ENCODE peak calls at places on chromosomes 12 and 14, in eight cellular contexts. One of them, this sample, is unnamed.

GRCh38 chr12:10241781-10242180 is 29.1 kb downstream of the GABARAPL1 start:
- DNase-seq in GM23338: peak
- DNase-seq in OCI-LY7: no peak
- DNase-seq in GM23248: no peak
- DNase-seq in neural progenitor cell: no peak
- DNase-seq in PC-3: no peak
- DNase-seq in MM.1S: no peak
- DNase-seq in hepatocyte: no peak
- DNase-seq in this sample: no peak

GRCh38 chr12:48119078-48119833 is at the start of gene PFKM:
- DNase-seq in GM23338: peak
- DNase-seq in OCI-LY7: peak
- DNase-seq in GM23248: peak
- DNase-seq in neural progenitor cell: peak
- DNase-seq in PC-3: peak
- DNase-seq in MM.1S: peak
- DNase-seq in hepatocyte: peak
- DNase-seq in this sample: peak

GRCh38 chr14:52703664-52704063 is 3.3 kb upstream of the PSMC6 start:
- DNase-seq in GM23338: no peak
- DNase-seq in OCI-LY7: no peak
- DNase-seq in GM23248: no peak
- DNase-seq in neural progenitor cell: no peak
- DNase-seq in PC-3: no peak
- DNase-seq in MM.1S: no peak
- DNase-seq in hepatocyte: no peak
- DNase-seq in this sample: no peak

GRCh38 chr14:68365228-68365627 is 427.6 kb downstream of the ZFP36L1 start:
- DNase-seq in GM23338: no peak
- DNase-seq in OCI-LY7: no peak
- DNase-seq in GM23248: peak
- DNase-seq in neural progenitor cell: no peak
- DNase-seq in PC-3: peak
- DNase-seq in MM.1S: no peak
- DNase-seq in hepatocyte: no peak
- DNase-seq in this sample: no peak

GRCh38 chr12:40106655-40107054 is 774 bp upstream of the SLC2A13 start:
- DNase-seq in GM23338: peak
- DNase-seq in OCI-LY7: no peak
- DNase-seq in GM23248: no peak
- DNase-seq in neural progenitor cell: no peak
- DNase-seq in PC-3: peak
- DNase-seq in MM.1S: no peak
- DNase-seq in hepatocyte: no peak
- DNase-seq in this sample: no peak

GRCh38 chr14:49051328-49052060 is 534.7 kb downstream of the RPS29 start:
- DNase-seq in GM23338: no peak
- DNase-seq in OCI-LY7: no peak
- DNase-seq in GM23248: peak
- DNase-seq in neural progenitor cell: no peak
- DNase-seq in PC-3: no peak
- DNase-seq in MM.1S: no peak
- DNase-seq in hepatocyte: no peak
- DNase-seq in this sample: no peak

GRCh38 chr12:94760786-94761185 is 110.4 kb upstream of the TMCC3 start:
- DNase-seq in GM23338: no peak
- DNase-seq in OCI-LY7: no peak
- DNase-seq in GM23248: no peak
- DNase-seq in neural progenitor cell: no peak
- DNase-seq in PC-3: no peak
- DNase-seq in MM.1S: no peak
- DNase-seq in hepatocyte: no peak
- DNase-seq in this sample: no peak

GRCh38 chr14:30297856-30298255 is 261.1 kb upstream of the G2E3 start:
- DNase-seq in GM23338: no peak
- DNase-seq in OCI-LY7: no peak
- DNase-seq in GM23248: no peak
- DNase-seq in neural progenitor cell: no peak
- DNase-seq in PC-3: no peak
- DNase-seq in MM.1S: no peak
- DNase-seq in hepatocyte: no peak
- DNase-seq in this sample: no peak

GRCh38 chr12:31362115-31362758 is 36.3 kb upstream of the SINHCAF start:
- DNase-seq in GM23338: peak
- DNase-seq in OCI-LY7: peak
- DNase-seq in GM23248: no peak
- DNase-seq in neural progenitor cell: peak
- DNase-seq in PC-3: no peak
- DNase-seq in MM.1S: peak
- DNase-seq in hepatocyte: peak
- DNase-seq in this sample: no peak

GRCh38 chr12:130537051-130537450 is 179.0 kb downstream of the RIMBP2 start:
- DNase-seq in GM23338: no peak
- DNase-seq in OCI-LY7: no peak
- DNase-seq in GM23248: no peak
- DNase-seq in neural progenitor cell: no peak
- DNase-seq in PC-3: no peak
- DNase-seq in MM.1S: no peak
- DNase-seq in hepatocyte: no peak
- DNase-seq in this sample: no peak

GRCh38 chr12:130538343-130539095 is 177.6 kb downstream of the RIMBP2 start:
- DNase-seq in GM23338: no peak
- DNase-seq in OCI-LY7: no peak
- DNase-seq in GM23248: no peak
- DNase-seq in neural progenitor cell: no peak
- DNase-seq in PC-3: no peak
- DNase-seq in MM.1S: no peak
- DNase-seq in hepatocyte: no peak
- DNase-seq in this sample: no peak

GRCh38 chr12:130540376-130540775 is 175.7 kb downstream of the RIMBP2 start:
- DNase-seq in GM23338: no peak
- DNase-seq in OCI-LY7: no peak
- DNase-seq in GM23248: no peak
- DNase-seq in neural progenitor cell: no peak
- DNase-seq in PC-3: no peak
- DNase-seq in MM.1S: no peak
- DNase-seq in hepatocyte: no peak
- DNase-seq in this sample: no peak

DNA sequence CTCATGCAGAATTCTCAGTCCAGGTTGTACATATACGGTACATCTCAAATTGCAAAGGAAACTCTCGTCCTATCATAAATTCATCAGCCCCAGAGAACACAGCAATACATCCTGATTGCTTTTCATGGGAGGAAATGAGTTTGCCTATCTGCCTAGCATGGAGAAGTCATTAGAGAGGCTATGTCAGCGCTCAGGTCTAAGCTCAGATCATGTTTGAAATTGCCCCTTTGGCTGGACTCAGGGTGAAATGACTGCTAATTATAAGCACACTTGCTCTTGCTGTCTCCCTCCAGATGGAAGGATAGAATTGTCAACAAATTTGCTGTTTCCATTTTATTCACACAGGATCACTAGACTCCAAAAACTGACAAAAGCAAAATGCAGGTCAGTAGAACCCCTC is 178.4 kb downstream of the RIMBP2 start:
- DNase-seq in GM23338: no peak
- DNase-seq in OCI-LY7: no peak
- DNase-seq in GM23248: no peak
- DNase-seq in neural progenitor cell: no peak
- DNase-seq in PC-3: no peak
- DNase-seq in MM.1S: no peak
- DNase-seq in hepatocyte: no peak
- DNase-seq in this sample: no peak
- TF ChIP-seq EZH2phosphoT487 in GM23338: no peak
- TF ChIP-seq EZH2phosphoT487 in OCI-LY7: no peak
- TF ChIP-seq EZH2phosphoT487 in GM23248: no peak
- TF ChIP-seq EZH2phosphoT487 in neural progenitor cell: no peak
- TF ChIP-seq EZH2phosphoT487 in PC-3: no peak
- TF ChIP-seq EZH2phosphoT487 in MM.1S: no peak
- TF ChIP-seq EZH2phosphoT487 in hepatocyte: no peak
- TF ChIP-seq EZH2phosphoT487 in this sample: no peak

GRCh38 chr12:82363990-82364389 is 5.7 kb downstream of the METTL25 start:
- DNase-seq in GM23338: no peak
- DNase-seq in OCI-LY7: no peak
- DNase-seq in GM23248: no peak
- DNase-seq in neural progenitor cell: no peak
- DNase-seq in PC-3: no peak
- DNase-seq in MM.1S: no peak
- DNase-seq in hepatocyte: no peak
- DNase-seq in this sample: no peak
- TF ChIP-seq EZH2phosphoT487 in GM23338: no peak
- TF ChIP-seq EZH2phosphoT487 in OCI-LY7: no peak
- TF ChIP-seq EZH2phosphoT487 in GM23248: no peak
- TF ChIP-seq EZH2phosphoT487 in neural progenitor cell: no peak
- TF ChIP-seq EZH2phosphoT487 in PC-3: no peak
- TF ChIP-seq EZH2phosphoT487 in MM.1S: no peak
- TF ChIP-seq EZH2phosphoT487 in hepatocyte: no peak
- TF ChIP-seq EZH2phosphoT487 in this sample: no peak

DNA sequence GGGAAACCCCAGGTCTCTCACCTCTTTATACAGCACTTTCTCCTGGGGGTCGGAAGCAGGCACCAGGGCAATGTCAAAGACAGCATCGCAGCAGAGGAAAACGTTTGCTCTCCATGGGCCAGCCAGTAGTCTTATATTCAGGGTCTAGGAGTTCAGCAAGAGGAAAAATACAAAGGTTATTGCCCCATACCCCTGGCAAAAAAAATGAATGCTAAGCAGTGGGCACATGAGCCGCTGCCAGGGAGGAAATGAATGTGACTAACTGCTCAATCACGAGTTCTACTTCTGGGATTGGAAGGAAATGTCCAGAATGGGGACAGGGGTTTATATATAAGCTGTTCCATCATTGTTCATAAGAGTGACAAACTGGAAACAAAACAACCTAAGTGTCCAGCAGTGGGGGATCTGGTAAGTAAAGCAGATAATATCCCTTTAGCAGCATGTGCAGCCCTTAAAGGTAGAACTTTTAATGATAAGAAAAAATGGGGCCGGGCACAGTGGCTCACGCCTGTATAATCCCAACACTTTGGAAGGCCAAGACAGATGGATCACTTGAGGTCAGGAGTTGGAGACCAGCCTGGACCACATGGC is 53.9 kb downstream of the PHETA1 start:
- DNase-seq in GM23338: no peak
- DNase-seq in OCI-LY7: no peak
- DNase-seq in GM23248: peak
- DNase-seq in neural progenitor cell: no peak
- DNase-seq in PC-3: peak
- DNase-seq in MM.1S: no peak
- DNase-seq in hepatocyte: no peak
- DNase-seq in this sample: no peak
- TF ChIP-seq EZH2phosphoT487 in GM23338: no peak
- TF ChIP-seq EZH2phosphoT487 in OCI-LY7: no peak
- TF ChIP-seq EZH2phosphoT487 in GM23248: no peak
- TF ChIP-seq EZH2phosphoT487 in neural progenitor cell: no peak
- TF ChIP-seq EZH2phosphoT487 in PC-3: no peak
- TF ChIP-seq EZH2phosphoT487 in MM.1S: no peak
- TF ChIP-seq EZH2phosphoT487 in hepatocyte: no peak
- TF ChIP-seq EZH2phosphoT487 in this sample: no peak

DNA sequence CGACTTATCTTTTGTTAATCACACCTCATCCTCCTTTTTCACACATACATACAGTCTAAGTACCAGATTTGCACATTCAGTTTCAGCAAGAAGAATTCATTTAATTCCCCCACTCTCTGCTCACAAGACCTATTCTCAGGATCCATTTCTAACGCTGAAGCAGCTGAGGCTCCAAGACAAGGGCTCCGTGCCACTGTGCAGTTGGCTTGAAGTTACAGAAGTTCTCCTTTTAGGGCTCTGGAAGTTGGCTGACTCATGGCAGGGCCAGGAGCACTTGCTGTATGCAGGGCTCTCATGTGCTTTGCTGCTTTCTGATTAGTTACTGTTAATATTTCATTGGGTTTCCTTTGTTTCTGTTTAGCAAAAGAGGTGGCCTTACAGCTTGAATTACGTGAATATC is 1566.9 kb upstream of the TMEM132C start:
- DNase-seq in GM23338: no peak
- DNase-seq in OCI-LY7: no peak
- DNase-seq in GM23248: no peak
- DNase-seq in neural progenitor cell: no peak
- DNase-seq in PC-3: no peak
- DNase-seq in MM.1S: no peak
- DNase-seq in hepatocyte: no peak
- DNase-seq in this sample: no peak
- TF ChIP-seq EZH2phosphoT487 in GM23338: no peak
- TF ChIP-seq EZH2phosphoT487 in OCI-LY7: no peak
- TF ChIP-seq EZH2phosphoT487 in GM23248: no peak
- TF ChIP-seq EZH2phosphoT487 in neural progenitor cell: no peak
- TF ChIP-seq EZH2phosphoT487 in PC-3: no peak
- TF ChIP-seq EZH2phosphoT487 in MM.1S: no peak
- TF ChIP-seq EZH2phosphoT487 in hepatocyte: no peak
- TF ChIP-seq EZH2phosphoT487 in this sample: no peak

GRCh38 chr14:93132472-93133065 is 16.8 kb upstream of the ITPK1 start:
- DNase-seq in GM23338: peak
- DNase-seq in OCI-LY7: peak
- DNase-seq in GM23248: peak
- DNase-seq in neural progenitor cell: peak
- DNase-seq in PC-3: peak
- DNase-seq in MM.1S: peak
- DNase-seq in hepatocyte: peak
- DNase-seq in this sample: peak
- TF ChIP-seq EZH2phosphoT487 in GM23338: no peak
- TF ChIP-seq EZH2phosphoT487 in OCI-LY7: no peak
- TF ChIP-seq EZH2phosphoT487 in GM23248: no peak
- TF ChIP-seq EZH2phosphoT487 in neural progenitor cell: no peak
- TF ChIP-seq EZH2phosphoT487 in PC-3: no peak
- TF ChIP-seq EZH2phosphoT487 in MM.1S: no peak
- TF ChIP-seq EZH2phosphoT487 in hepatocyte: no peak
- TF ChIP-seq EZH2phosphoT487 in this sample: no peak

DNA sequence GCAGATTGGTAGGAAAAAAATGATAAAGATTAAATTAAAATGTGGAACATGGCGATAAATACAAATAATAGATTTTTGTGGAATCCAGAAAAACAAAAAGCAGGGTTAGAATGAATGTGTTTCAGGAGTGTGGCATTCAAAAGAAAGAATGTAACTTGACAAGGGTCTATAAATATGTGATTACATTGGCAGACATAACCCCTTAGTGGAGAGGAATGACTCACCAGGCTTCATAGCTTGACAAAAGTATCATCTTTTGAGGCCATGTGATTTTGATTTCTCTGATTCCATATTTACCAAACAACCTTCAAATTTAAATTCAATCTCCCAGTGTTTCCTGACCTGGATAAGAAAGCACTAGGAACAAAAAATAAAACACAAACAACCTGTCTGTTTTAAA is 24.4 kb upstream of the MGST1 start:
- DNase-seq in GM23338: no peak
- DNase-seq in OCI-LY7: no peak
- DNase-seq in GM23248: peak
- DNase-seq in neural progenitor cell: no peak
- DNase-seq in PC-3: peak
- DNase-seq in MM.1S: no peak
- DNase-seq in hepatocyte: no peak
- DNase-seq in this sample: no peak
- TF ChIP-seq EZH2phosphoT487 in GM23338: no peak
- TF ChIP-seq EZH2phosphoT487 in OCI-LY7: no peak
- TF ChIP-seq EZH2phosphoT487 in GM23248: no peak
- TF ChIP-seq EZH2phosphoT487 in neural progenitor cell: no peak
- TF ChIP-seq EZH2phosphoT487 in PC-3: no peak
- TF ChIP-seq EZH2phosphoT487 in MM.1S: no peak
- TF ChIP-seq EZH2phosphoT487 in hepatocyte: no peak
- TF ChIP-seq EZH2phosphoT487 in this sample: no peak